ENCODE peak calls at places on chromosomes 11 and 22, in ten cellular contexts. H is NCI-H1694 treated with DMSO at 0.1 percent for 48 hours; B is ovary; L is stimulated activated CD4-positive, alpha-beta T cell treated with anti-CD3 and anti-CD28 coated beads, Interleukin-1b, Interleukin-23, amount 100 ng/mL, for 4 hours; P is NCI-H2029 treated with DMSO at 0.1 percent for 48 hours; X is pancreas; R is GM18507; Z is tibial nerve; U is memory B cell; O is GM23338. E is an unnamed sample.

GRCh38 chr22:37681001-37681424 is 5.1 kb upstream of the NOL12 start:
- DNase-seq in L (no peak), P (no peak), Z (no peak), U (no peak), X (no peak), H (no peak), O (no peak), R (no peak), B (no peak), E (no peak)

GRCh38 chr22:38056969-38057841 is at the start of gene PICK1:
- DNase-seq in P (peak), H (peak), L (peak), X (peak), Z (peak), R (peak), O (peak), U (peak), B (peak), E (peak)

GRCh38 chr11:47184711-47185304 is 1.4 kb downstream of the PACSIN3 start:
- DNase-seq in P (no peak), B (no peak), X (peak), Z (no peak), L (no peak), H (no peak), O (peak), U (no peak), R (no peak), E (no peak)

GRCh38 chr11:69249641-69250502 is 44.1 kb upstream of the MYEOV start:
- DNase-seq in Z (no peak), H (no peak), L (no peak), B (no peak), P (no peak), U (no peak), X (no peak), R (no peak), O (peak), E (no peak)

GRCh38 chr11:119759324-119759723 is 30.3 kb upstream of the NECTIN1 start:
- DNase-seq in R (no peak), H (no peak), P (no peak), B (no peak), Z (no peak), X (no peak), O (no peak), L (no peak), U (no peak), E (no peak)

GRCh38 chr11:98155696-98156095 is 865.1 kb upstream of the CNTN5 start:
- DNase-seq in Z (no peak), H (no peak), O (no peak), P (no peak), R (no peak), U (no peak), B (no peak), X (no peak), L (no peak), E (no peak)

GRCh38 chr22:43854786-43855271 is 7.5 kb downstream of the SULT4A1 start:
- DNase-seq in L (no peak), P (no peak), Z (no peak), O (no peak), H (no peak), B (no peak), U (no peak), X (no peak), R (no peak), E (no peak)

GRCh38 chr11:116638463-116638862 is 134.3 kb downstream of the BUD13 start:
- DNase-seq in Z (no peak), L (no peak), P (no peak), H (no peak), U (no peak), R (no peak), O (no peak), B (no peak), X (no peak), E (no peak)

GRCh38 chr11:79520086-79520485 is 79.3 kb upstream of the TENM4 start:
- DNase-seq in L (no peak), B (no peak), H (no peak), Z (no peak), P (no peak), R (no peak), X (no peak), O (no peak), U (no peak), E (no peak)

GRCh38 chr11:2700415-2701211 is 819 bp upstream of the KCNQ1OT1 start:
- DNase-seq in Z (peak), U (peak), H (no peak), P (no peak), B (peak), L (peak), R (no peak), O (peak), X (peak), E (no peak)

GRCh38 chr11:131246589-131247164 is 123.7 kb upstream of the NTM start:
- DNase-seq in R (no peak), P (no peak), X (peak), B (no peak), U (no peak), L (no peak), O (peak), H (peak), Z (no peak), E (no peak)

GRCh38 chr22:47161631-47162030 is 399.2 kb downstream of the TBC1D22A start:
- DNase-seq in R (no peak), L (no peak), X (peak), O (no peak), U (no peak), B (no peak), Z (no peak), H (no peak), P (no peak), E (no peak)

GRCh38 chr11:10655931-10656576 is 37.5 kb downstream of the IRAG1 start:
- DNase-seq in B (no peak), U (no peak), H (no peak), P (no peak), Z (no peak), L (no peak), R (no peak), X (no peak), O (no peak), E (no peak)

GRCh38 chr11:67415501-67416304 is at the start of gene CARNS1:
- DNase-seq in U (no peak), O (peak), Z (no peak), X (peak), H (no peak), P (no peak), R (no peak), L (no peak), B (no peak), E (no peak)

GRCh38 chr11:57493507-57494503 is 21.7 kb downstream of the SLC43A1 start:
- DNase-seq in B (peak), O (peak), P (peak), Z (no peak), U (peak), X (peak), R (no peak), H (no peak), L (peak), E (peak)

GRCh38 chr11:87722756-87723599 is 452.3 kb downstream of the RAB38 start:
- DNase-seq in U (no peak), H (no peak), X (no peak), L (no peak), O (peak), P (no peak), R (no peak), B (no peak), Z (no peak), E (no peak)

GRCh38 chr11:120068114-120068573 is 69.8 kb downstream of the TRIM29 start:
- DNase-seq in O (no peak), B (no peak), X (no peak), Z (no peak), U (no peak), L (no peak), R (no peak), H (no peak), P (no peak), E (no peak)

GRCh38 chr22:20606041-20606783 is 98.8 kb downstream of the MED15 start:
- DNase-seq in X (peak), R (peak), L (peak), O (peak), B (no peak), Z (no peak), P (peak), H (peak), U (peak), E (peak)

GRCh38 chr11:117970400-117971024 is 15.7 kb upstream of the IL10RA start:
- DNase-seq in X (no peak), O (no peak), L (no peak), P (no peak), U (no peak), Z (no peak), R (no peak), H (no peak), B (no peak), E (no peak)

GRCh38 chr22:38240734-38241252 is 32.0 kb downstream of the TMEM184B start:
- DNase-seq in H (no peak), L (no peak), U (no peak), P (peak), O (peak), Z (no peak), R (no peak), X (peak), B (no peak), E (no peak)